ENCODE peak calls at places on chromosomes 16 and 17, in five cellular contexts. One of them, this sample, is unnamed. For H3K9me3, the result is how much of the 10 kb centered on the place peaks cover.

GRCh38 chr17:42964161-42964932 is at the start of gene AARSD1:
- DNase-seq in heart left ventricle: peak
- DNase-seq in fibroblast of lung: peak
- DNase-seq in transverse colon: peak
- DNase-seq in AG04450: peak
- DNase-seq in this sample: peak

GRCh38 chr16:17963185-17963836 is 373.2 kb downstream of the NPIPA8 start:
- DNase-seq in heart left ventricle: no peak
- DNase-seq in fibroblast of lung: no peak
- DNase-seq in transverse colon: no peak
- DNase-seq in AG04450: no peak
- DNase-seq in this sample: no peak

GRCh38 chr16:2692948-2693651 is 10.8 kb downstream of the KCTD5 start:
- DNase-seq in heart left ventricle: no peak
- DNase-seq in fibroblast of lung: peak
- DNase-seq in transverse colon: peak
- DNase-seq in AG04450: no peak
- DNase-seq in this sample: no peak

GRCh38 chr17:49388290-49388640 is 26.2 kb upstream of the ZNF652 start:
- DNase-seq in heart left ventricle: no peak
- DNase-seq in fibroblast of lung: no peak
- DNase-seq in transverse colon: peak
- DNase-seq in AG04450: no peak
- DNase-seq in this sample: no peak

GRCh38 chr16:84524346-84524920 is 20.0 kb upstream of the MEAK7 start:
- DNase-seq in heart left ventricle: no peak
- DNase-seq in fibroblast of lung: no peak
- DNase-seq in transverse colon: no peak
- DNase-seq in AG04450: no peak
- DNase-seq in this sample: no peak

GRCh38 chr16:14669776-14670175 is 24.3 kb downstream of the PLA2G10 start:
- DNase-seq in heart left ventricle: no peak
- DNase-seq in fibroblast of lung: no peak
- DNase-seq in transverse colon: peak
- DNase-seq in AG04450: no peak
- DNase-seq in this sample: peak

GRCh38 chr16:27969574-27969973 is 93.9 kb downstream of the GSG1L start:
- DNase-seq in heart left ventricle: no peak
- DNase-seq in fibroblast of lung: peak
- DNase-seq in transverse colon: no peak
- DNase-seq in AG04450: no peak
- DNase-seq in this sample: no peak

GRCh38 chr17:75922173-75922961 is 17.7 kb upstream of the MRPL38 start:
- DNase-seq in heart left ventricle: no peak
- DNase-seq in fibroblast of lung: no peak
- DNase-seq in transverse colon: no peak
- DNase-seq in AG04450: no peak
- DNase-seq in this sample: no peak

GRCh38 chr16:8850279-8850885 is 18.4 kb downstream of the CARHSP1 start:
- DNase-seq in heart left ventricle: peak
- DNase-seq in fibroblast of lung: peak
- DNase-seq in transverse colon: no peak
- DNase-seq in AG04450: no peak
- DNase-seq in this sample: no peak

GRCh38 chr17:16918443-16918842 is 53.5 kb downstream of the TNFRSF13B start:
- DNase-seq in heart left ventricle: no peak
- DNase-seq in fibroblast of lung: no peak
- DNase-seq in transverse colon: peak
- DNase-seq in AG04450: no peak
- DNase-seq in this sample: no peak

GRCh38 chr17:46727572-46728348 is 90.7 kb downstream of the WNT3 start:
- DNase-seq in heart left ventricle: no peak
- DNase-seq in fibroblast of lung: peak
- DNase-seq in transverse colon: no peak
- DNase-seq in AG04450: peak
- DNase-seq in this sample: no peak

GRCh38 chr16:64830653-64831052 is 291.2 kb downstream of the CDH11 start:
- DNase-seq in heart left ventricle: no peak
- DNase-seq in fibroblast of lung: peak
- DNase-seq in transverse colon: no peak
- DNase-seq in AG04450: peak
- DNase-seq in this sample: no peak

GRCh38 chr17:1695365-1695764 is 10.7 kb upstream of the PRPF8 start:
- DNase-seq in heart left ventricle: no peak
- DNase-seq in fibroblast of lung: no peak
- DNase-seq in transverse colon: no peak
- DNase-seq in AG04450: no peak
- DNase-seq in this sample: no peak

GRCh38 chr17:32831627-32832243 is 45.2 kb downstream of the MYO1D start:
- DNase-seq in heart left ventricle: no peak
- DNase-seq in fibroblast of lung: no peak
- DNase-seq in transverse colon: no peak
- DNase-seq in AG04450: no peak
- DNase-seq in this sample: no peak

GRCh38 chr17:49748791-49749190 is 15.1 kb downstream of the FAM117A start:
- DNase-seq in heart left ventricle: no peak
- DNase-seq in fibroblast of lung: no peak
- DNase-seq in transverse colon: peak
- DNase-seq in AG04450: no peak
- DNase-seq in this sample: no peak

GRCh38 chr16:7268182-7268581 is 64.5 kb upstream of the RBFOX1 start:
- DNase-seq in heart left ventricle: no peak
- DNase-seq in fibroblast of lung: no peak
- DNase-seq in transverse colon: no peak
- DNase-seq in AG04450: no peak
- DNase-seq in this sample: no peak

GRCh38 chr17:82015311-82015971 is 7.2 kb downstream of the CENPX start:
- DNase-seq in heart left ventricle: no peak
- DNase-seq in fibroblast of lung: no peak
- DNase-seq in transverse colon: no peak
- DNase-seq in AG04450: no peak
- DNase-seq in this sample: no peak

GRCh38 chr17:82013772-82014321 is 8.8 kb downstream of the CENPX start:
- DNase-seq in heart left ventricle: peak
- DNase-seq in fibroblast of lung: no peak
- DNase-seq in transverse colon: no peak
- DNase-seq in AG04450: no peak
- DNase-seq in this sample: no peak

GRCh38 chr17:82014971-82015310 is 7.7 kb downstream of the CENPX start:
- DNase-seq in heart left ventricle: no peak
- DNase-seq in fibroblast of lung: no peak
- DNase-seq in transverse colon: no peak
- DNase-seq in AG04450: no peak
- DNase-seq in this sample: no peak

GRCh38 chr17:82013341-82013740 is 9.3 kb downstream of the CENPX start:
- DNase-seq in heart left ventricle: peak
- DNase-seq in fibroblast of lung: peak
- DNase-seq in transverse colon: no peak
- DNase-seq in AG04450: no peak
- DNase-seq in this sample: no peak

DNA sequence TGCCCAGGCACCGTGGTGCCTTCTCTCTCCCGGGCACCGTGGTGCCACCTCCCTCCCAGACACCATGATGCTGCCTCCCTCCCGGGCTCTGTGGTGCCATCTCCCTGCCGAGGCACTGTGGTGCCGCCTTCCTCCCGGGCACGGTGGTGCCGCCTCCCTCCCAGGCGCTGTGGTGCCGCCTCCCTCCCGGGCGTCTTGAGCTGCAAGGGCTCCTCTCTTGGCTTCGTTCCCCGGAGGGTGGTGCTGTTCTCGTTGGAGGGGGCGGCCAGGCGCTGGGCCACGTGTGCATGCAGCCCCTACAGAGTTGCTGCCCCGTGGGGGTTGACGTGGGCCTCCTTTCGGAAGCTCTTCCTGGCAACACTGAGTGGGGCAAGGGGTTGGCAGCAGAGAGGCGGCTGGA is 8.2 kb downstream of the CENPX start:
- DNase-seq in heart left ventricle: no peak
- DNase-seq in fibroblast of lung: no peak
- DNase-seq in transverse colon: no peak
- DNase-seq in AG04450: no peak
- DNase-seq in this sample: no peak
- TF ChIP-seq CTCF in heart left ventricle: no peak
- TF ChIP-seq CTCF in fibroblast of lung: no peak
- TF ChIP-seq CTCF in transverse colon: no peak
- TF ChIP-seq CTCF in AG04450: no peak
- TF ChIP-seq CTCF in this sample: no peak

GRCh38 chr17:82949984-82950383 is 110.2 kb upstream of the ZNF750 start:
- DNase-seq in heart left ventricle: no peak
- DNase-seq in fibroblast of lung: no peak
- DNase-seq in transverse colon: no peak
- DNase-seq in AG04450: no peak
- DNase-seq in this sample: peak
- H3K9me3 ChIP-seq in heart left ventricle: under half
- H3K9me3 ChIP-seq in fibroblast of lung: under half
- H3K9me3 ChIP-seq in transverse colon: under half
- H3K9me3 ChIP-seq in AG04450: under half
- H3K9me3 ChIP-seq in this sample: under half

GRCh38 chr17:69067274-69068047 is 6.7 kb upstream of the ABCA9 start:
- DNase-seq in heart left ventricle: no peak
- DNase-seq in fibroblast of lung: no peak
- DNase-seq in transverse colon: no peak
- DNase-seq in AG04450: no peak
- DNase-seq in this sample: no peak
- TF ChIP-seq CTCF in heart left ventricle: no peak
- TF ChIP-seq CTCF in fibroblast of lung: peak
- TF ChIP-seq CTCF in transverse colon: no peak
- TF ChIP-seq CTCF in AG04450: peak
- TF ChIP-seq CTCF in this sample: no peak

GRCh38 chr17:77580956-77581355 is 377.5 kb upstream of the TNRC6C start:
- DNase-seq in heart left ventricle: no peak
- DNase-seq in fibroblast of lung: no peak
- DNase-seq in transverse colon: no peak
- DNase-seq in AG04450: no peak
- DNase-seq in this sample: no peak

GRCh38 chr17:77579131-77579530 is 379.4 kb upstream of the TNRC6C start:
- DNase-seq in heart left ventricle: no peak
- DNase-seq in fibroblast of lung: no peak
- DNase-seq in transverse colon: no peak
- DNase-seq in AG04450: no peak
- DNase-seq in this sample: no peak

GRCh38 chr17:77581480-77581879 is 377.0 kb upstream of the TNRC6C start:
- DNase-seq in heart left ventricle: no peak
- DNase-seq in fibroblast of lung: peak
- DNase-seq in transverse colon: no peak
- DNase-seq in AG04450: no peak
- DNase-seq in this sample: no peak

GRCh38 chr17:77579717-77580116 is 378.8 kb upstream of the TNRC6C start:
- DNase-seq in heart left ventricle: no peak
- DNase-seq in fibroblast of lung: no peak
- DNase-seq in transverse colon: no peak
- DNase-seq in AG04450: no peak
- DNase-seq in this sample: no peak

GRCh38 chr17:77580531-77580930 is 378.0 kb upstream of the TNRC6C start:
- DNase-seq in heart left ventricle: no peak
- DNase-seq in fibroblast of lung: no peak
- DNase-seq in transverse colon: no peak
- DNase-seq in AG04450: no peak
- DNase-seq in this sample: no peak
- H3K9me3 ChIP-seq in heart left ventricle: under half
- H3K9me3 ChIP-seq in fibroblast of lung: under half
- H3K9me3 ChIP-seq in transverse colon: under half
- H3K9me3 ChIP-seq in AG04450: under half
- H3K9me3 ChIP-seq in this sample: under half

This sample was measured in pancreas.